ENCODE peak calls at places on chromosomes 16 and 17, in seven cellular contexts. D is AG08396, L is T-cell, A is brain microvascular endothelial cell, N is hepatic stellate cell, W is neural crest cell, E is erythroblast. O is an unnamed sample.

GRCh38 chr17:14301761-14302401 is 1.0 kb downstream of the HS3ST3B1 start:
- DNase-seq in E (peak; percentile 39), W (no peak), L (peak; percentile 45), A (peak; percentile 46), N (peak; percentile 60), D (peak; percentile 47), O (no peak)

GRCh38 chr17:44354582-44355309 is 8.9 kb downstream of the FAM171A2 start:
- DNase-seq in W (peak; percentile 75), E (peak; percentile 80), D (no peak), A (no peak), L (peak; percentile 30), N (no peak), O (no peak)

GRCh38 chr17:81607431-81607830 is 29.5 kb downstream of the NPLOC4 start:
- DNase-seq in D (peak; percentile 69), L (no peak), A (peak; percentile 14), N (peak; percentile 24), E (no peak), W (no peak), O (no peak)

GRCh38 chr16:86573215-86573614 is 5.1 kb upstream of the FOXL1 start:
- DNase-seq in W (no peak), L (no peak), E (no peak), A (no peak), D (no peak), N (no peak), O (no peak)

GRCh38 chr17:75908201-75908600 is 3.5 kb upstream of the MRPL38 start:
- DNase-seq in W (no peak), E (no peak), L (no peak), N (no peak), D (no peak), A (no peak), O (no peak)

GRCh38 chr16:11706180-11706742 is 36.4 kb downstream of the TXNDC11 start:
- DNase-seq in L (no peak), A (no peak), E (peak; percentile 55), N (no peak), D (no peak), W (no peak), O (no peak)

GRCh38 chr17:73485130-73485529 is 159.1 kb downstream of the SDK2 start:
- DNase-seq in L (no peak), W (no peak), A (no peak), D (no peak), N (no peak), E (no peak), O (no peak)

GRCh38 chr17:76597156-76598003 is 11.7 kb upstream of the ST6GALNAC2 start:
- DNase-seq in W (no peak), N (no peak), A (no peak), L (no peak), D (no peak), E (no peak), O (no peak)

GRCh38 chr16:23423496-23424049 is 29.4 kb downstream of the COG7 start:
- DNase-seq in A (peak; percentile 81), N (peak; percentile 75), D (peak; percentile 84), L (no peak), E (no peak), W (no peak), O (no peak)

GRCh38 chr16:88334517-88335149 is 48.1 kb upstream of the ZNF469 start:
- DNase-seq in E (no peak), W (no peak), L (no peak), A (no peak), D (no peak), N (no peak), O (no peak)

GRCh38 chr16:88130016-88130415 is 178.8 kb downstream of the BANP start:
- DNase-seq in L (no peak), E (no peak), N (no peak), W (no peak), D (no peak), A (no peak), O (no peak)

O was measured in KG1.